ENCODE peak calls at places on chromosomes 2 and 18, in eight cellular contexts. O is hepatocyte, V is mammary epithelial cell, D is PC-9, K is neural progenitor cell, P is SK-N-MC, R is K562, E is fibroblast of lung. H is an unnamed sample.

GRCh38 chr2:189302274-189302948 is 122.8 kb upstream of the COL5A2 start:
- DNase-seq in O (no peak), V (peak; percentile 78), D (no peak), K (no peak), P (no peak), R (no peak), E (peak; percentile 50), H (no peak)

GRCh38 chr18:2515908-2516625 is 55.2 kb downstream of the METTL4 start:
- DNase-seq in O (peak; percentile 35), V (peak; percentile 91), D (peak; percentile 47), K (no peak), P (no peak), R (no peak), E (peak; percentile 95), H (peak; percentile 67)

GRCh38 chr2:32832821-32833220 is 113.9 kb upstream of the LTBP1 start:
- DNase-seq in O (no peak), V (no peak), D (peak; percentile 6), K (peak; percentile 57), P (no peak), R (no peak), E (peak; percentile 83), H (peak; percentile 43)

GRCh38 chr2:11465110-11465484 is 864 bp downstream of the E2F6 start:
- DNase-seq in O (no peak), V (no peak), D (no peak), K (no peak), P (no peak), R (no peak), E (no peak), H (no peak)

GRCh38 chr2:221779614-221780067 is 207.5 kb upstream of the EPHA4 start:
- DNase-seq in O (peak; percentile 7), V (no peak), D (no peak), K (no peak), P (no peak), R (no peak), E (peak; percentile 97), H (no peak)

GRCh38 chr18:45522371-45522770 is 92.9 kb upstream of the SLC14A2 start:
- DNase-seq in O (no peak), V (peak; percentile 9), D (no peak), K (no peak), P (peak; percentile 56), R (no peak), E (peak; percentile 90), H (no peak)

GRCh38 chr2:218345491-218346176 is 11.0 kb upstream of the CATIP start:
- DNase-seq in O (no peak), V (no peak), D (no peak), K (no peak), P (no peak), R (no peak), E (no peak), H (no peak)

GRCh38 chr18:58723810-58724602 is 52.7 kb downstream of the MALT1 start:
- DNase-seq in O (no peak), V (no peak), D (no peak), K (no peak), P (no peak), R (no peak), E (no peak), H (no peak)

GRCh38 chr2:62194558-62195420 is 1.1 kb upstream of the B3GNT2 start:
- DNase-seq in O (no peak), V (no peak), D (no peak), K (no peak), P (no peak), R (no peak), E (no peak), H (no peak)

GRCh38 chr2:60936757-60937156 is 55.4 kb downstream of the REL start:
- DNase-seq in O (no peak), V (no peak), D (no peak), K (no peak), P (no peak), R (no peak), E (no peak), H (no peak)

GRCh38 chr2:195124391-195125079 is 532.5 kb upstream of the SLC39A10 start:
- DNase-seq in O (no peak), V (no peak), D (no peak), K (no peak), P (no peak), R (no peak), E (no peak), H (no peak)

GRCh38 chr2:128489580-128490273 is 171.1 kb upstream of the HS6ST1 start:
- DNase-seq in O (no peak), V (no peak), D (peak; percentile 73), K (no peak), P (no peak), R (no peak), E (peak; percentile 17), H (no peak)

GRCh38 chr18:26547302-26548143 is 830 bp downstream of the KCTD1 start:
- DNase-seq in O (peak; percentile 92), V (peak; percentile 82), D (no peak), K (peak; percentile 92), P (no peak), R (no peak), E (peak; percentile 92), H (peak; percentile 78)
- TF ChIP-seq EZH2 in O (no peak), V (no peak), D (no peak), K (peak; percentile 74), P (no peak), R (no peak), E (no peak), H (peak; percentile 72)

GRCh38 chr2:144503221-144503620 is 16.7 kb downstream of the ZEB2 start:
- DNase-seq in O (no peak), V (no peak), D (no peak), K (no peak), P (no peak), R (no peak), E (no peak), H (no peak)

GRCh38 chr2:144504191-144504590 is 15.7 kb downstream of the ZEB2 start:
- DNase-seq in O (no peak), V (no peak), D (no peak), K (peak; percentile 66), P (no peak), R (no peak), E (no peak), H (no peak)

GRCh38 chr2:144501118-144501517 is 18.8 kb downstream of the ZEB2 start:
- DNase-seq in O (no peak), V (no peak), D (no peak), K (no peak), P (no peak), R (no peak), E (peak; percentile 64), H (no peak)

GRCh38 chr2:144500567-144500966 is 19.4 kb downstream of the ZEB2 start:
- DNase-seq in O (no peak), V (no peak), D (no peak), K (no peak), P (no peak), R (no peak), E (no peak), H (no peak)

DNA sequence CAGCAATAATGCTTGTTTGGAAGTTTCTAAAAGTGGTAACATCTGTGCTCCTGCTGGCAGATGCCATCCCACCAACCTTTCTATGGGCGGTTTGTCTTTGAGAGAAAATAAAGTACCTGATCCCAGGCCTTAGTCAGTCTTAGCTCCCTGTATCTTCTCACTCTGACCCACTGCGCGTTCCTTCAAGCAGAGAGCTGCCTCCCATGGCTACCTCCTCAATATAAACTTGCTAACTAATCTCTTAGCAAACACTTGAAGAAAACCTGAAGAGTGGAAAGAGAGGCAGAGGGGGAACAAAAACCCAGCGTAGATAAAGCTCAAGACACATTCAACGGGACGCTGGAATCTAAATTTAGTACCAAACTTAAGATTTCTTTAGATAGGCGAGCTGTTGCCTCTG is 17.6 kb downstream of the ZEB2 start:
- DNase-seq in O (no peak), V (no peak), D (no peak), K (peak; percentile 61), P (no peak), R (no peak), E (no peak), H (no peak)
- H3K27ac ChIP-seq in O (no peak overlapping the region), V (no peak overlapping the region), D (no peak overlapping the region), K (peak overlapping the region; percentile 63), P (peak overlapping the region; percentile 83), R (peak overlapping the region; percentile 18), E (peak overlapping the region; percentile 26), H (peak overlapping the region; percentile 28)

DNA sequence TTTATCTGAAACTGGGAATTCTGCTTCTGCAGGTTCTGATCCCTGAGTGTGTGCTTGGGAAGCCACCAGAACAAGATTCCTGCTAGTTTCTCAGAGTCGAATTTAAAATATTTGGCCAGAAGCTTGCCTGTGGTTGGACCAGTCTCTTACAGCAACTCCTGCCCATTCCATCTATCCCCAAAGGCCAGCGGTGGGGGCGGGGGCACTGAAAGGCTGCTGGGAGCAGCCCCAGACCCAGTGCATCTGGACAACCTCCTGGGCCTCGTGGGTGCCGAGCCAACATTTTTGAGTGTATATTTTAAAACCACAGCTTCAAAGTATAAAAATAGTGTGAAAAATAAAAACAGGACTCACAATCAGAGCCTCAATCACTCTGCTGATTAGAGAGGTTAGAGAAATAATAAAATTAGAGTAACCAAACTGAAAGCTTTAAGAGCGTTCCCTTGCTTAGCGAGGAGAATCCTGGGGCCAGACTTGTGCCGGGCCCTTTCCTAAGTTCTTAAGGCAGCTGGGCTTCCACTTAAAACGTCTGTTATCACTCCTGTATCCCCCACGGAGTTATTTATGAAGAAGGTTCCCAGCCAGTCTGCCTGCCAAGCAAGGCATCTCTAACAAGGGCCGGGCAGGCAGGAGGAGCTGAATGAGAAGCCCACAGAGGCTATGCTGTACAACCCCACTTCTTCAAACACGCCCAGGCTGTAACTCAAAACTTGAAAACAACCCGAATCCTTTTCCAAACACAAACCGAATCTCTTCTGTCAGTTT is 38.8 kb upstream of the ZFP36L2 start:
- DNase-seq in O (no peak), V (no peak), D (no peak), K (peak; percentile 24), P (no peak), R (no peak), E (peak; percentile 74), H (no peak)
- TF ChIP-seq EZH2 in O (no peak), V (no peak), D (no peak), K (no peak), P (no peak), R (no peak), E (no peak), H (no peak)

GRCh38 chr2:69125816-69126215 is 112.8 kb downstream of the ANTXR1 start:
- DNase-seq in O (no peak), V (no peak), D (no peak), K (no peak), P (no peak), R (no peak), E (no peak), H (no peak)

GRCh38 chr2:69123182-69123581 is 110.2 kb downstream of the ANTXR1 start:
- DNase-seq in O (no peak), V (no peak), D (no peak), K (no peak), P (no peak), R (no peak), E (peak; percentile 33), H (no peak)

GRCh38 chr2:69126341-69126740 is 113.4 kb downstream of the ANTXR1 start:
- DNase-seq in O (no peak), V (no peak), D (no peak), K (no peak), P (no peak), R (no peak), E (no peak), H (no peak)

GRCh38 chr2:69122271-69122670 is 109.3 kb downstream of the ANTXR1 start:
- DNase-seq in O (no peak), V (peak; percentile 53), D (no peak), K (no peak), P (no peak), R (no peak), E (peak; percentile 91), H (no peak)

DNA sequence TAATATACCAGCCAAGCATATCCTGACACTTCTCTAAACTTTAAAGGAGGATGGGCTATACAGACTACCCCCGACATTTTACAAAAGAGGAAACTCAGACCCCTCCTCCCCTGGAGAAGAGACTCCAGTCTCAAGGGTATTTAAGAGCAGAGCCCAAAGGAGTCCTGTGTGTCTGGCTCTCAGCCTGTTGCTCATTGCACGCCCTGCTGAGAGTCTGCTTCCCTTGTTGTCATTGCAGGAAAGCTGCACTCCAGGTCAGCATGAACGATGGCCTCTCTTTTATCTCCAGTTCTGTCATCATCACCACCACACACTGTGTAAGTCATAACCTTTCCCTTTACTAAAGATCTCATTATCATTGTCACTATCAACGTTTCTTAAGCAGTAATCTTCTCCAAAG is 111.3 kb downstream of the ANTXR1 start:
- DNase-seq in O (no peak), V (no peak), D (no peak), K (no peak), P (no peak), R (no peak), E (no peak), H (no peak)
- H3K27ac ChIP-seq in O (no peak overlapping the region), V (no peak overlapping the region), D (no peak overlapping the region), K (no peak overlapping the region), P (no peak overlapping the region), R (no peak overlapping the region), E (no peak overlapping the region), H (no peak overlapping the region)